ENCODE peak calls at places on chromosomes 6 and 20, in four cellular contexts. One of them, this sample, is unnamed.
A peak's percentile ranks its signal among the peaks of the same experiment; 100 is the strongest.

GRCh38 chr6:43924222-43924702 is 154.3 kb downstream of the VEGFA start:
- DNase-seq in IMR-90: peak; percentile 56
- DNase-seq in adrenal gland: no peak
- DNase-seq in spleen: peak; percentile 86
- DNase-seq in this sample: peak; percentile 61

GRCh38 chr6:125512621-125513020 is 210.9 kb upstream of the HDDC2 start:
- DNase-seq in IMR-90: no peak
- DNase-seq in adrenal gland: no peak
- DNase-seq in spleen: no peak
- DNase-seq in this sample: no peak

GRCh38 chr6:125957845-125958244 is 1.3 kb downstream of the HINT3 start:
- DNase-seq in IMR-90: peak; percentile 65
- DNase-seq in adrenal gland: peak; percentile 49
- DNase-seq in spleen: no peak
- DNase-seq in this sample: no peak

GRCh38 chr6:3356824-3357420 is 98.2 kb downstream of the PSMG4 start:
- DNase-seq in IMR-90: no peak
- DNase-seq in adrenal gland: no peak
- DNase-seq in spleen: no peak
- DNase-seq in this sample: no peak

GRCh38 chr6:168322966-168323365 is 3.4 kb upstream of the DACT2 start:
- DNase-seq in IMR-90: no peak
- DNase-seq in adrenal gland: no peak
- DNase-seq in spleen: no peak
- DNase-seq in this sample: no peak

GRCh38 chr6:30814137-30815084 is 69.9 kb upstream of the DDR1 start:
- DNase-seq in IMR-90: peak; percentile 84
- DNase-seq in adrenal gland: peak; percentile 72
- DNase-seq in spleen: peak; percentile 82
- DNase-seq in this sample: peak; percentile 35

GRCh38 chr6:156175971-156176421 is 601.2 kb upstream of the ARID1B start:
- DNase-seq in IMR-90: no peak
- DNase-seq in adrenal gland: no peak
- DNase-seq in spleen: no peak
- DNase-seq in this sample: peak; percentile 27

GRCh38 chr6:140979642-140980091 is 1153.1 kb upstream of the GJE1 start:
- DNase-seq in IMR-90: peak; percentile 89
- DNase-seq in adrenal gland: peak; percentile 29
- DNase-seq in spleen: no peak
- DNase-seq in this sample: no peak

GRCh38 chr6:43078651-43079050 is 2.5 kb downstream of the PTK7 start:
- DNase-seq in IMR-90: peak; percentile 85
- DNase-seq in adrenal gland: no peak
- DNase-seq in spleen: no peak
- DNase-seq in this sample: no peak

GRCh38 chr20:51631011-51631950 is 88.8 kb upstream of the NFATC2 start:
- DNase-seq in IMR-90: peak; percentile 99
- DNase-seq in adrenal gland: peak; percentile 52
- DNase-seq in spleen: no peak
- DNase-seq in this sample: no peak
- TF ChIP-seq POLR2A in IMR-90: peak; percentile 77
- TF ChIP-seq POLR2A in adrenal gland: no peak
- TF ChIP-seq POLR2A in spleen: no peak
- TF ChIP-seq POLR2A in this sample: no peak

DNA sequence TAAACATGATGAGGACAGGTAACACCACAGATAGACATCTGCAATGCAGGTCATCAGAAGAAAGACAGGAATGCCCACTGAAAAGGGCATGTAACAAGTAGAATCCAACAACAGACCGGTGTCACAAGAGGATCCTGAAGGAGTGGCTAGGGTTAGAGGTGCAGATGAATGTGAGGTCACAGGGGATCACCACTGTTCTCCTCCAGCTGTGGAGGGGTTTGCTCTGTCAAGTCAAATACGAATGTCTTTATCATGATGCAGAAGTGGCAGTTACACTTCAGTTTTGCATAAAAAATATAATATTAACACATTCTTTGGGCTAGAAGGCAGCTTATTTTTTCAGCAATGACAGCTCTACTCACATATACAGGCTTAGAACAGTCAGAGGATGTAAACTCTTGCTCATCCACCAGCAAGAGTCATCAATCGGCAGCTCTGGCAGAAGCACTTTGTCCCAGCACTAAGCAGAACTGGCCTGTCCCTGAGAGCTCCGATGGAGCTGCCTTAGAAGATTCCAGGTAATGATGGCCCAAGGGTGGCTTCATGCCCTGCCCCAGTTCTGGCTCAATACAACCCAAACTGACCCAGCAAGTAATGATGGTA is 130.4 kb upstream of the TRAF3IP2 start:
- DNase-seq in IMR-90: peak; percentile 50
- DNase-seq in adrenal gland: no peak
- DNase-seq in spleen: no peak
- DNase-seq in this sample: no peak
- TF ChIP-seq POLR2A in IMR-90: no peak
- TF ChIP-seq POLR2A in adrenal gland: no peak
- TF ChIP-seq POLR2A in spleen: no peak
- TF ChIP-seq POLR2A in this sample: no peak

GRCh38 chr6:34196116-34196832 is 40.4 kb upstream of the HMGA1 start:
- DNase-seq in IMR-90: peak; percentile 62
- DNase-seq in adrenal gland: peak; percentile 91
- DNase-seq in spleen: peak; percentile 99
- DNase-seq in this sample: peak; percentile 90
- TF ChIP-seq POLR2A in IMR-90: peak; percentile 34
- TF ChIP-seq POLR2A in adrenal gland: no peak
- TF ChIP-seq POLR2A in spleen: no peak
- TF ChIP-seq POLR2A in this sample: no peak

DNA sequence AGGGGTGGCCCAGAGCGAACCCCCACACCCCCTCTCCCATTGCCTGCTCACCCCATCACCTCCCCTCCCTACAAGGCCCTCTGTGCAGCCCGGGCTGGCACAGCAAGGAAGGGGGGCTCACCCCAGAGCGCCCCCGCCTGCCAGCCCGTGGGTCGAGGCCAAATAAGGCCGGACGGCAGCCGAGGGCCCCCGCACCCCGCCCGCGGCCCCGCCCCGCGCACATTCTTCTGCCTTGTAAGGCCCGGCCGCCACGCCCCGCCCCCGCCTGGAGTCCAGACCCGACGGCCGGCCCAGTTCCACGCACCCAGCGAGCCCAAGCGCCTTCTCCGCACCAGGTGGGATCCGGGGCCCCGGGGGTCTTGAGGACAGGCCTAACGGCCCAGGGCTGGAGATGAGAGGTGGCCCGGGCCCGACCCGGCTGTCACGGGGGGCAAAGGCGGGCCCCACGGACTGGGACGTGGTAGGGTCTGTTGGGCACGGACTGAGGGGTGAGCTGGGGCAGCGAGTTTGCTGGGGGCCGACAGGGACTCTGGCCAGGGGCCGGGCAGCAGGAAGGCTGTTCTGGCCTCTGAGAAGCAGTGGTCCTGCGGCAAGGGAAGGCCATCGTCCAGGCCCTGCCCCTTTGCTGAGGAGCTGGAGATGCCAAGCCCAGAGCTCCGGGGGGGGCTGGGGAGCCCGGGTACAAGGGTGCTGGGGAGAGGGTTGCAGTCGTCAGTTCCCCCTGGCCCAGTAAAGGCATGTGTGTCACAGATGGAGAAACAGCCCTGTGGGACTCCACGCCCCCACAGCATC is at the start of gene MYL9:
- DNase-seq in IMR-90: peak; percentile 62
- DNase-seq in adrenal gland: peak; percentile 95
- DNase-seq in spleen: peak; percentile 92
- DNase-seq in this sample: peak; percentile 85
- TF ChIP-seq POLR2A in IMR-90: peak; percentile 54
- TF ChIP-seq POLR2A in adrenal gland: peak; percentile 20
- TF ChIP-seq POLR2A in spleen: no peak
- TF ChIP-seq POLR2A in this sample: no peak

GRCh38 chr6:412146-412886 is 20.8 kb downstream of the IRF4 start:
- DNase-seq in IMR-90: no peak
- DNase-seq in adrenal gland: no peak
- DNase-seq in spleen: no peak
- DNase-seq in this sample: no peak
- TF ChIP-seq POLR2A in IMR-90: no peak
- TF ChIP-seq POLR2A in adrenal gland: no peak
- TF ChIP-seq POLR2A in spleen: no peak
- TF ChIP-seq POLR2A in this sample: no peak

GRCh38 chr6:67886036-67886707 is 748.9 kb upstream of the ADGRB3 start:
- DNase-seq in IMR-90: no peak
- DNase-seq in adrenal gland: no peak
- DNase-seq in spleen: no peak
- DNase-seq in this sample: no peak
- TF ChIP-seq POLR2A in IMR-90: no peak
- TF ChIP-seq POLR2A in adrenal gland: no peak
- TF ChIP-seq POLR2A in spleen: no peak
- TF ChIP-seq POLR2A in this sample: no peak